ENCODE peak calls at places on chromosomes 13 and 19, in six cellular contexts. One of them, this sample, is unnamed.

GRCh38 chr19:46674416-46675178 is 13.6 kb upstream of the DACT3 start:
- DNase-seq in mesendoderm: peak; percentile 87
- DNase-seq in fibroblast of pulmonary artery: peak; percentile 25
- DNase-seq in SHP77: no peak
- DNase-seq in AG08395: no peak
- DNase-seq in tibial artery: no peak
- DNase-seq in this sample: no peak

GRCh38 chr13:78978381-78978998 is 319.5 kb upstream of the OBI1 start:
- DNase-seq in fibroblast of pulmonary artery: peak; percentile 82
- DNase-seq in SHP77: peak; percentile 46
- DNase-seq in mesendoderm: peak; percentile 60
- DNase-seq in AG08395: peak; percentile 57
- DNase-seq in tibial artery: no peak
- DNase-seq in this sample: peak; percentile 51

GRCh38 chr13:22235285-22235949 is 564.5 kb downstream of the FGF9 start:
- DNase-seq in mesendoderm: peak; percentile 87
- DNase-seq in fibroblast of pulmonary artery: no peak
- DNase-seq in AG08395: peak; percentile 25
- DNase-seq in tibial artery: no peak
- DNase-seq in SHP77: no peak
- DNase-seq in this sample: peak; percentile 14

GRCh38 chr13:113813749-113814434 is 50.0 kb downstream of the GAS6 start:
- DNase-seq in mesendoderm: no peak
- DNase-seq in tibial artery: no peak
- DNase-seq in AG08395: no peak
- DNase-seq in fibroblast of pulmonary artery: peak; percentile 34
- DNase-seq in SHP77: no peak
- DNase-seq in this sample: no peak

GRCh38 chr19:1168877-1169791 is 4.9 kb downstream of the SBNO2 start:
- DNase-seq in fibroblast of pulmonary artery: peak; percentile 46
- DNase-seq in tibial artery: no peak
- DNase-seq in mesendoderm: peak; percentile 58
- DNase-seq in AG08395: peak; percentile 72
- DNase-seq in SHP77: no peak
- DNase-seq in this sample: no peak

GRCh38 chr19:50794074-50794777 is 4.0 kb downstream of the ACP4 start:
- DNase-seq in SHP77: peak; percentile 52
- DNase-seq in tibial artery: no peak
- DNase-seq in mesendoderm: no peak
- DNase-seq in AG08395: no peak
- DNase-seq in fibroblast of pulmonary artery: no peak
- DNase-seq in this sample: no peak

GRCh38 chr13:76879211-76879875 is 6.9 kb downstream of the KCTD12 start:
- DNase-seq in AG08395: peak; percentile 85
- DNase-seq in tibial artery: peak; percentile 90
- DNase-seq in mesendoderm: no peak
- DNase-seq in SHP77: no peak
- DNase-seq in fibroblast of pulmonary artery: peak; percentile 96
- DNase-seq in this sample: peak; percentile 69

GRCh38 chr19:772730-773436 is 22.0 kb downstream of the MISP start:
- DNase-seq in mesendoderm: peak; percentile 53
- DNase-seq in fibroblast of pulmonary artery: no peak
- DNase-seq in SHP77: no peak
- DNase-seq in AG08395: no peak
- DNase-seq in tibial artery: no peak
- DNase-seq in this sample: no peak

GRCh38 chr19:3284759-3285646 is 60.5 kb downstream of the CELF5 start:
- DNase-seq in mesendoderm: peak; percentile 96
- DNase-seq in AG08395: peak; percentile 35
- DNase-seq in fibroblast of pulmonary artery: peak; percentile 44
- DNase-seq in SHP77: peak; percentile 95
- DNase-seq in tibial artery: no peak
- DNase-seq in this sample: peak; percentile 89

GRCh38 chr13:44786724-44787123 is 202.5 kb downstream of the NUFIP1 start:
- DNase-seq in AG08395: no peak
- DNase-seq in fibroblast of pulmonary artery: peak; percentile 50
- DNase-seq in mesendoderm: no peak
- DNase-seq in tibial artery: no peak
- DNase-seq in SHP77: no peak
- DNase-seq in this sample: no peak

GRCh38 chr19:35266904-35267817 is 1.6 kb upstream of the USF2 start:
- DNase-seq in SHP77: no peak
- DNase-seq in tibial artery: peak; percentile 80
- DNase-seq in mesendoderm: peak; percentile 13
- DNase-seq in fibroblast of pulmonary artery: no peak
- DNase-seq in AG08395: peak; percentile 44
- DNase-seq in this sample: no peak

GRCh38 chr19:48541813-48542212 is 10.2 kb upstream of the SULT2B1 start:
- DNase-seq in fibroblast of pulmonary artery: no peak
- DNase-seq in tibial artery: no peak
- DNase-seq in AG08395: no peak
- DNase-seq in mesendoderm: no peak
- DNase-seq in SHP77: no peak
- DNase-seq in this sample: no peak

GRCh38 chr19:49117677-49118564 is 1.0 kb downstream of the C19orf73 start:
- DNase-seq in fibroblast of pulmonary artery: no peak
- DNase-seq in AG08395: no peak
- DNase-seq in mesendoderm: no peak
- DNase-seq in SHP77: no peak
- DNase-seq in tibial artery: no peak
- DNase-seq in this sample: no peak

GRCh38 chr13:49749852-49750251 is 42.6 kb downstream of the KPNA3 start:
- DNase-seq in fibroblast of pulmonary artery: peak; percentile 7
- DNase-seq in AG08395: no peak
- DNase-seq in SHP77: no peak
- DNase-seq in tibial artery: no peak
- DNase-seq in mesendoderm: no peak
- DNase-seq in this sample: no peak

GRCh38 chr13:98647121-98647520 is 70.2 kb upstream of the STK24 start:
- DNase-seq in mesendoderm: no peak
- DNase-seq in fibroblast of pulmonary artery: no peak
- DNase-seq in SHP77: no peak
- DNase-seq in tibial artery: no peak
- DNase-seq in AG08395: no peak
- DNase-seq in this sample: no peak

GRCh38 chr13:114011226-114011625 is 37.4 kb upstream of the C13orf46 start:
- DNase-seq in AG08395: no peak
- DNase-seq in fibroblast of pulmonary artery: no peak
- DNase-seq in SHP77: no peak
- DNase-seq in mesendoderm: no peak
- DNase-seq in tibial artery: no peak
- DNase-seq in this sample: no peak

GRCh38 chr19:34457446-34457845 is 24.1 kb upstream of the WTIP start:
- DNase-seq in AG08395: no peak
- DNase-seq in fibroblast of pulmonary artery: no peak
- DNase-seq in SHP77: no peak
- DNase-seq in mesendoderm: no peak
- DNase-seq in tibial artery: no peak
- DNase-seq in this sample: no peak

GRCh38 chr13:78067290-78067689 is 148.7 kb upstream of the EDNRB start:
- DNase-seq in tibial artery: no peak
- DNase-seq in SHP77: no peak
- DNase-seq in fibroblast of pulmonary artery: no peak
- DNase-seq in AG08395: no peak
- DNase-seq in mesendoderm: no peak
- DNase-seq in this sample: no peak

GRCh38 chr19:55643003-55643732 is at the start of gene ZNF581:
- DNase-seq in AG08395: peak; percentile 83
- DNase-seq in tibial artery: peak; percentile 86
- DNase-seq in SHP77: peak; percentile 57
- DNase-seq in mesendoderm: peak; percentile 87
- DNase-seq in fibroblast of pulmonary artery: peak; percentile 79
- DNase-seq in this sample: peak; percentile 80

GRCh38 chr19:918481-919156 is 1.5 kb downstream of the KISS1R start:
- DNase-seq in AG08395: no peak
- DNase-seq in fibroblast of pulmonary artery: no peak
- DNase-seq in mesendoderm: no peak
- DNase-seq in SHP77: no peak
- DNase-seq in tibial artery: no peak
- DNase-seq in this sample: no peak

GRCh38 chr13:52739468-52740071 is at the start of gene CNMD:
- DNase-seq in AG08395: no peak
- DNase-seq in tibial artery: no peak
- DNase-seq in mesendoderm: peak; percentile 52
- DNase-seq in SHP77: no peak
- DNase-seq in fibroblast of pulmonary artery: no peak
- DNase-seq in this sample: no peak

GRCh38 chr13:75788494-75788991 is 152.4 kb downstream of the LMO7 start:
- DNase-seq in SHP77: no peak
- DNase-seq in AG08395: peak; percentile 47
- DNase-seq in tibial artery: no peak
- DNase-seq in fibroblast of pulmonary artery: peak; percentile 76
- DNase-seq in mesendoderm: no peak
- DNase-seq in this sample: peak; percentile 51

GRCh38 chr13:29993716-29994488 is 143.5 kb upstream of the UBL3 start:
- DNase-seq in fibroblast of pulmonary artery: peak; percentile 10
- DNase-seq in tibial artery: no peak
- DNase-seq in SHP77: no peak
- DNase-seq in mesendoderm: no peak
- DNase-seq in AG08395: peak; percentile 79
- DNase-seq in this sample: no peak

GRCh38 chr19:15633122-15633521 is 7.6 kb upstream of the CYP4F3 start:
- DNase-seq in AG08395: no peak
- DNase-seq in SHP77: no peak
- DNase-seq in fibroblast of pulmonary artery: no peak
- DNase-seq in mesendoderm: no peak
- DNase-seq in tibial artery: no peak
- DNase-seq in this sample: no peak

GRCh38 chr13:51066091-51066831 is 44.8 kb downstream of the C13orf42 start:
- DNase-seq in AG08395: no peak
- DNase-seq in fibroblast of pulmonary artery: no peak
- DNase-seq in mesendoderm: no peak
- DNase-seq in tibial artery: no peak
- DNase-seq in SHP77: no peak
- DNase-seq in this sample: no peak

GRCh38 chr19:49690073-49690655 is 752 bp upstream of the CPT1C start:
- DNase-seq in AG08395: peak; percentile 22
- DNase-seq in fibroblast of pulmonary artery: no peak
- DNase-seq in SHP77: no peak
- DNase-seq in mesendoderm: peak; percentile 38
- DNase-seq in tibial artery: no peak
- DNase-seq in this sample: no peak

GRCh38 chr19:5261151-5261890 is 79.3 kb downstream of the PTPRS start:
- DNase-seq in tibial artery: no peak
- DNase-seq in AG08395: no peak
- DNase-seq in SHP77: no peak
- DNase-seq in fibroblast of pulmonary artery: no peak
- DNase-seq in mesendoderm: no peak
- DNase-seq in this sample: no peak

GRCh38 chr13:23922005-23922932 is 25.0 kb upstream of the C1QTNF9B start:
- DNase-seq in mesendoderm: peak; percentile 80
- DNase-seq in fibroblast of pulmonary artery: peak; percentile 18
- DNase-seq in tibial artery: no peak
- DNase-seq in AG08395: no peak
- DNase-seq in SHP77: no peak
- DNase-seq in this sample: peak; percentile 54

This sample was measured in lung.